ENCODE peak calls at places on chromosomes 1 and 21, in nine cellular contexts. M is IMR-90, V is left ventricle myocardium inferior, B is epithelial cell of esophagus, L is psoas muscle, D is right cardiac atrium, K is fibroblast of villous mesenchyme, J is AG04450, A is thyroid gland. E is an unnamed sample.

GRCh38 chr1:22711591-22712501 is 1.2 kb downstream of the EPHB2 start:
- DNase-seq in K (peak), A (peak), L (no peak), J (no peak), V (no peak), B (peak), M (peak), D (peak), E (no peak)

GRCh38 chr1:174743654-174744561 is 255.8 kb upstream of the CACYBP start:
- DNase-seq in J (peak), B (peak), V (no peak), L (no peak), M (peak), D (no peak), K (peak), A (no peak), E (no peak)

GRCh38 chr1:23867542-23867952 is 543 bp downstream of the FUCA1 start:
- DNase-seq in L (no peak), D (no peak), V (no peak), A (no peak), K (no peak), M (no peak), B (no peak), J (no peak), E (no peak)

GRCh38 chr1:245663373-245663772 is 508.6 kb downstream of the KIF26B start:
- DNase-seq in K (no peak), M (no peak), D (no peak), A (no peak), V (no peak), L (no peak), J (no peak), B (no peak), E (no peak)

GRCh38 chr1:2544875-2545638 is 11.1 kb upstream of the TNFRSF14 start:
- DNase-seq in V (no peak), J (no peak), A (no peak), K (peak), D (peak), B (no peak), L (no peak), M (no peak), E (no peak)

GRCh38 chr1:196143602-196144342 is 464.5 kb downstream of the KCNT2 start:
- DNase-seq in L (no peak), D (no peak), J (no peak), M (no peak), A (no peak), K (no peak), V (no peak), B (no peak), E (no peak)

GRCh38 chr1:180184041-180184440 is 29.4 kb downstream of the QSOX1 start:
- DNase-seq in L (no peak), K (no peak), M (no peak), J (no peak), V (no peak), D (no peak), B (no peak), A (no peak), E (no peak)

GRCh38 chr1:185565314-185565713 is 168.9 kb upstream of the HMCN1 start:
- DNase-seq in M (peak), K (peak), J (peak), D (no peak), V (no peak), L (no peak), B (peak), A (peak), E (no peak)

GRCh38 chr1:111212634-111213335 is 12.3 kb upstream of the DENND2D start:
- DNase-seq in K (no peak), B (no peak), M (no peak), V (no peak), A (no peak), D (no peak), J (no peak), L (no peak), E (no peak)

GRCh38 chr1:208189183-208189582 is 55.0 kb downstream of the PLXNA2 start:
- DNase-seq in J (no peak), D (no peak), V (no peak), K (peak), L (no peak), B (no peak), M (no peak), A (no peak), E (no peak)

GRCh38 chr1:1437033-1437903 is 1.8 kb downstream of the VWA1 start:
- DNase-seq in J (no peak), D (peak), A (no peak), B (no peak), L (no peak), M (no peak), K (no peak), V (no peak), E (no peak)

GRCh38 chr1:67137307-67137753 is 2.6 kb upstream of the C1orf141 start:
- DNase-seq in K (no peak), B (no peak), L (no peak), V (no peak), D (no peak), A (no peak), J (no peak), M (no peak), E (no peak)

GRCh38 chr1:202047977-202048376 is 37.6 kb downstream of the ELF3 start:
- DNase-seq in J (no peak), V (no peak), D (no peak), A (no peak), L (no peak), K (no peak), M (no peak), B (no peak), E (no peak)

GRCh38 chr1:182604835-182605164 is 611 bp upstream of the RGS16 start:
- DNase-seq in A (no peak), M (no peak), L (no peak), D (no peak), V (no peak), K (no peak), B (no peak), J (no peak), E (no peak)
- H3K4me3 ChIP-seq in A (peak), M (no peak), L (peak), D (peak), V (peak), K (no peak), B (no peak), J (peak), E (no peak)

DNA sequence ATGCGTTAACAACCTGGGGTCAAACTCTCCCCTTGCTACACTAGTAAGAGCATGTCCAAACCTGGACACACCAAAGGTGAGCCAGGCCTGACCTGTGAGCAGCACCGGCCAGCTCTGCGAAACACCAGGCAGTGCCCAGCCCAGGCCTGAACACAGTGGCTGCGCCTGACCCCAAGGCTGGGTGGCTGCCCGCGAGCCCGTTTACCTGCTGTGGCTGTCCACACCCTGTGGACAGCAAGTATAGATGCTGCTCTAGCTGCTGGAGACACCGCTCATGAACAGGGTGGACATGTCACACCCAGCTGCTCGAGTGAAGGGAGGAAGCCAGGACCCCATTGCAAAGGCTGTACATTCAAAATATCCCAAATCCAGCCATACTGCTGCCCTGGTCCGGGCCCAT is 7.6 kb upstream of the CCDC27 start:
- DNase-seq in V (no peak), K (no peak), D (no peak), M (no peak), L (no peak), J (no peak), A (no peak), B (no peak), E (no peak)
- H3K4me3 ChIP-seq in V (no peak), K (no peak), D (no peak), M (no peak), L (peak), J (no peak), A (no peak), B (no peak), E (no peak)

GRCh38 chr1:172531846-172532699 is 877 bp upstream of the SUCO start:
- DNase-seq in B (peak), K (peak), A (peak), L (peak), M (peak), V (peak), J (peak), D (peak), E (peak)

GRCh38 chr1:172530000-172530399 is 3.0 kb upstream of the SUCO start:
- DNase-seq in A (no peak), D (no peak), V (no peak), J (no peak), B (no peak), M (no peak), L (no peak), K (no peak), E (no peak)

GRCh38 chr1:172529304-172529703 is 3.6 kb upstream of the SUCO start:
- DNase-seq in J (no peak), M (no peak), B (no peak), V (no peak), D (no peak), K (no peak), L (no peak), A (no peak), E (no peak)

GRCh38 chr1:172532700-172533510 is at the start of gene SUCO:
- DNase-seq in J (peak), K (peak), M (peak), D (peak), B (peak), A (peak), L (peak), V (peak), E (peak)

DNA sequence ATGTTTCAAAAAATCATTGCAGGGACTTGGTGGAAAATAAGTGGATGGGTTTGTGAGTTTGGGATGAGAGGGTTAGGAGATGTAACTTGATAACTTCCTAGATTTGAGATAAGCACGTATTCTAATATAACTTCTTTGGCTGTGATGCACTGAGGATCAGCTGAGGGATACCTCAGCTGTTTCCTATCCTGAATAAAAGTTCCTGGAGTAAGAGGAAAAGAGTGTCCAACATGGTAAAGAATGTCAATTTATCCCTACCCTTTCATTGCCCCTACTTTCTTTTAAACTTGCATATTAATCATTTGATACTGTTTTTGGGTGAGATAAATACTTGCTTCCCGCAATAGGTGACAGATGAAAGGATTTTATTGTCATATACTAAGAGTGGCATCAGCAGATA is 1.5 kb upstream of the SUCO start:
- DNase-seq in J (no peak), B (no peak), K (no peak), M (no peak), A (no peak), L (no peak), D (no peak), V (no peak), E (no peak)
- H3K4me3 ChIP-seq in J (peak), B (peak), K (peak), M (peak), A (peak), L (peak), D (peak), V (peak), E (no peak)

GRCh38 chr1:27152004-27152828 is 2.7 kb downstream of the SLC9A1 start:
- DNase-seq in J (no peak), B (no peak), M (no peak), L (no peak), K (peak), V (peak), A (peak), D (peak), E (no peak)
- H3K4me3 ChIP-seq in J (peak), B (peak), M (peak), L (peak), K (peak), V (peak), A (peak), D (peak), E (no peak)

GRCh38 chr1:247386217-247386616 is 29.8 kb upstream of the NLRP3 start:
- DNase-seq in L (no peak), B (no peak), V (no peak), A (no peak), D (no peak), J (no peak), M (no peak), K (no peak), E (no peak)

GRCh38 chr1:247386695-247387094 is 29.3 kb upstream of the NLRP3 start:
- DNase-seq in K (peak), V (no peak), L (no peak), M (peak), J (peak), B (peak), A (no peak), D (no peak), E (no peak)

GRCh38 chr1:247387500-247387899 is 28.5 kb upstream of the NLRP3 start:
- DNase-seq in A (no peak), M (no peak), K (no peak), D (no peak), B (no peak), V (no peak), J (no peak), L (no peak), E (no peak)

GRCh38 chr1:247385283-247385682 is 30.7 kb upstream of the NLRP3 start:
- DNase-seq in D (no peak), K (peak), A (no peak), J (no peak), V (no peak), L (no peak), B (no peak), M (peak), E (no peak)

DNA sequence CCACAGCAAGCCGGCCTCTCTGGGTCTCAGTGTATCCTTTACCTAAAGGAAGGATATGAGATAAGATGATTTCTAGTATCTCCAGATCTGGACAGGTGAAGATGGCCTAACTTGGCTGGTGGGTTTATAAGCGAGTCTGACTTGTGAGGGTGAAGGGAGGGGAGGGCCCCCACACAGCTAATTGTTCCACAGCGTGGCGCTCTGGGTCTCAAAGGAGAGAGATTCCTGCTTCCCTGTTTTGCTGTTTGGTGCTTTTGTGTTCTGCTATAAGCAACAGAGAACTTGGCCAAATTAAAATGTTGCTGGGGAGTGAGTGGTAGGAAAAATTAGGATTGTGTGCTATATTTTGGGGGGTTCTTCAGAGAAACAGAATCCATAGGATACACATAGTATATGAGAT is 28.9 kb upstream of the NLRP3 start:
- DNase-seq in V (no peak), A (no peak), M (no peak), J (no peak), D (no peak), L (no peak), B (no peak), K (no peak), E (no peak)
- H3K4me3 ChIP-seq in V (no peak), A (no peak), M (no peak), J (no peak), D (no peak), L (no peak), B (no peak), K (no peak), E (no peak)

GRCh38 chr1:32773764-32774463 is 43.2 kb downstream of the YARS1 start:
- DNase-seq in M (no peak), L (no peak), D (no peak), J (no peak), V (no peak), K (no peak), A (no peak), B (no peak), E (no peak)
- H3K4me3 ChIP-seq in M (no peak), L (no peak), D (no peak), J (no peak), V (no peak), K (no peak), A (no peak), B (no peak), E (no peak)

DNA sequence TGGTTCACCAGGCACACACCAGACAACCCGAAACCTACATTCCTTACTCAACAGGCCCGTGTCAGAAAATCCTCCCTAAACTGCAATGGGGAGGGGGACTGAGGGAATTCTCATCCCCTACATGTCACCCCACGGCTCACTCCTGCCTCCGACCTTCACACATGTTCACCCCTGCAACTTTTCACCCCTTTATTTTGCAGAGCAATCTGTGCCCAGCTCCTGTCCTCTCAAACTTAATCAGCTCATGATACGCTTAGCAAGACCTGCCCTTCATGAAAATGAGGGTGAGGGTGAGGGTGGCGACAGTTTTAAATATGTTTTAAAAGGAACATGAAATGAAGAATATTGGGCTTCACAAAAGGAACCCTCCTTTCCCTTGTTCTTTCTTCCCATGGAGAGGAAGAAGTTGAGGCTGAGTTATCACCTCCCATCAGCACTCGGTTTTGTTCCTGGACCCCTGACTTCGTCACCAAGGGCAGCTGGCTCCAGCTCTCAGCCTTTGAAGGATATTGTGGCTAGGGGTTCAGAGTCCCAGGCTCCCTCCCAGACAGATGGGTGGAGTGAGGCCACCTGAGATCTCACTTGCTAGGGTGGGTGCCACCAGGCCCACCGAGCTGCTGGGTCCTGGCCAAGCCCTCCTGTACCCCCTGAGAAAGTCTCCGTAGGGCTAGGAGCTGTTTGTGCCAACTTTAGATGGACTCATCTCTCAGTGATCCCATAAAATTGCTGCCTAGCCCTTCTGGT is 6.7 kb downstream of the MX2 start:
- DNase-seq in M (no peak), D (no peak), J (no peak), B (no peak), K (no peak), A (no peak), L (no peak), V (no peak), E (peak)
- H3K4me3 ChIP-seq in M (no peak), D (peak), J (no peak), B (no peak), K (no peak), A (no peak), L (no peak), V (peak), E (no peak)